ENCODE peak calls at places on chromosomes 5 and 9, in nine cellular contexts. S, L, B, T, J, E, Y, C and A are unnamed samples.

GRCh38 chr9:115522928-115523327 is 405.0 kb upstream of the TNC start:
- DNase-seq in B (no peak), C (no peak), Y (no peak), J (no peak), S (no peak), T (no peak), L (no peak), E (no peak), A (no peak)

GRCh38 chr5:168125445-168126199 is 165.8 kb upstream of the WWC1 start:
- DNase-seq in E (no peak), B (no peak), L (no peak), S (peak), C (no peak), J (peak), T (no peak), Y (no peak), A (no peak)

GRCh38 chr5:132054697-132055440 is 5.6 kb upstream of the IL3 start:
- DNase-seq in J (no peak), S (no peak), C (no peak), T (no peak), B (no peak), Y (peak), L (no peak), E (no peak), A (peak)

GRCh38 chr9:83538172-83538889 is at the start of gene FRMD3:
- DNase-seq in E (peak), B (peak), S (peak), C (peak), L (peak), T (peak), Y (peak), J (peak), A (no peak)

GRCh38 chr9:85858351-85858750 is 82.6 kb upstream of the NAA35 start:
- DNase-seq in L (no peak), B (no peak), J (no peak), S (no peak), Y (no peak), E (no peak), C (peak), T (no peak), A (no peak)

GRCh38 chr9:2802494-2802921 is 41.4 kb downstream of the PUM3 start:
- DNase-seq in L (no peak), E (no peak), B (no peak), S (no peak), J (peak), T (no peak), C (no peak), Y (no peak), A (no peak)

GRCh38 chr9:109399258-109399767 is 78.5 kb upstream of the EPB41L4B start:
- DNase-seq in L (no peak), S (no peak), T (no peak), J (no peak), C (no peak), B (no peak), Y (no peak), E (no peak), A (no peak)

GRCh38 chr5:5270958-5271605 is 131.0 kb downstream of the ADAMTS16 start:
- DNase-seq in T (peak), C (peak), J (peak), E (peak), L (peak), Y (no peak), B (peak), S (peak), A (no peak)

GRCh38 chr9:137673871-137674270 is 55.1 kb downstream of the EHMT1 start:
- DNase-seq in B (no peak), T (no peak), Y (no peak), S (no peak), E (no peak), L (no peak), J (no peak), C (no peak), A (no peak)

GRCh38 chr5:76785493-76785892 is 33.3 kb upstream of the F2RL1 start:
- DNase-seq in B (peak), J (peak), Y (no peak), S (no peak), E (no peak), L (no peak), C (peak), T (peak), A (no peak)

GRCh38 chr9:35729700-35730485 is 2.1 kb downstream of the TLN1 start:
- DNase-seq in S (peak), J (peak), B (peak), Y (no peak), E (peak), C (peak), L (peak), T (peak), A (no peak)

GRCh38 chr9:19690128-19690527 is 98.7 kb downstream of the SLC24A2 start:
- DNase-seq in T (no peak), S (no peak), J (no peak), L (no peak), B (no peak), Y (no peak), C (peak), E (no peak), A (no peak)

GRCh38 chr5:90366972-90367371 is 42.6 kb downstream of the CETN3 start:
- DNase-seq in T (no peak), E (no peak), Y (no peak), L (no peak), J (no peak), S (no peak), C (no peak), B (no peak), A (no peak)

GRCh38 chr5:53110156-53110555 is 599 bp upstream of the MOCS2 start:
- DNase-seq in S (no peak), E (no peak), Y (no peak), L (no peak), C (no peak), J (no peak), T (no peak), B (no peak), A (no peak)

GRCh38 chr5:173568703-173569102 is 47.7 kb downstream of the BOD1 start:
- DNase-seq in J (no peak), T (no peak), E (no peak), B (no peak), Y (no peak), S (no peak), L (no peak), C (no peak), A (no peak)

GRCh38 chr9:1200847-1201251 is 150.7 kb downstream of the DMRT2 start:
- DNase-seq in E (no peak), J (no peak), L (no peak), Y (no peak), S (peak), B (no peak), T (no peak), C (no peak), A (no peak)

GRCh38 chr5:135383803-135384495 is 15.1 kb downstream of the MACROH2A1 start:
- DNase-seq in Y (no peak), L (no peak), J (no peak), C (no peak), S (no peak), E (no peak), B (no peak), T (no peak), A (no peak)